ENCODE peak calls at places on chromosomes 13 and 19, in seven cellular contexts. E is left lung; Q is foreskin keratinocyte; W is CD8-positive, alpha-beta memory T cell; P is spleen; N is fibroblast of lung; I is ovary. H is an unnamed sample.

GRCh38 chr19:58575183-58576041 is 2.3 kb upstream of the MZF1 start:
- DNase-seq in E (peak), Q (peak), W (peak), P (peak), N (peak), I (peak), H (peak)

GRCh38 chr19:13347351-13347750 is 158.9 kb downstream of the CACNA1A start:
- DNase-seq in E (no peak), Q (no peak), W (no peak), P (no peak), N (no peak), I (no peak), H (no peak)

GRCh38 chr13:34502621-34503020 is 439.4 kb upstream of the NBEA start:
- DNase-seq in E (no peak), Q (no peak), W (no peak), P (no peak), N (no peak), I (no peak), H (no peak)

GRCh38 chr19:6687117-6687516 is 17.2 kb upstream of the TNFSF14 start:
- DNase-seq in E (no peak), Q (no peak), W (no peak), P (no peak), N (no peak), I (no peak), H (no peak)

GRCh38 chr19:19655051-19655594 is 8.4 kb downstream of the ATP13A1 start:
- DNase-seq in E (peak), Q (no peak), W (peak), P (peak), N (no peak), I (no peak), H (no peak)

GRCh38 chr19:46347985-46348384 is 1.1 kb downstream of the PPP5C start:
- DNase-seq in E (no peak), Q (no peak), W (no peak), P (no peak), N (no peak), I (no peak), H (no peak)

GRCh38 chr19:44722131-44723121 is 23.5 kb downstream of the CEACAM16 start:
- DNase-seq in E (no peak), Q (no peak), W (no peak), P (no peak), N (no peak), I (no peak), H (no peak)

GRCh38 chr19:32063601-32064000 is 281.8 kb upstream of the ZNF507 start:
- DNase-seq in E (no peak), Q (no peak), W (no peak), P (no peak), N (no peak), I (no peak), H (no peak)

GRCh38 chr13:98509271-98510155 is 67.4 kb downstream of the STK24 start:
- DNase-seq in E (no peak), Q (peak), W (no peak), P (no peak), N (peak), I (no peak), H (no peak)

GRCh38 chr13:21478881-21479808 is 20.0 kb upstream of the ZDHHC20 start:
- DNase-seq in E (no peak), Q (peak), W (peak), P (no peak), N (peak), I (no peak), H (peak)

GRCh38 chr19:13060964-13061927 is 41.4 kb downstream of the LYL1 start:
- DNase-seq in E (peak), Q (peak), W (peak), P (peak), N (peak), I (peak), H (peak)

GRCh38 chr13:112509190-112509589 is 78.8 kb downstream of the TUBGCP3 start:
- DNase-seq in E (no peak), Q (no peak), W (no peak), P (no peak), N (no peak), I (no peak), H (no peak)

GRCh38 chr13:30006246-30006645 is 155.8 kb upstream of the UBL3 start:
- DNase-seq in E (no peak), Q (no peak), W (no peak), P (no peak), N (no peak), I (no peak), H (no peak)

GRCh38 chr13:41577437-41577836 is 120.1 kb downstream of the RGCC start:
- DNase-seq in E (no peak), Q (no peak), W (no peak), P (no peak), N (peak), I (no peak), H (no peak)

GRCh38 chr19:34573226-34573864 is 91.8 kb downstream of the WTIP start:
- DNase-seq in E (no peak), Q (no peak), W (no peak), P (no peak), N (no peak), I (no peak), H (no peak)

GRCh38 chr13:29362849-29363604 is 232.5 kb downstream of the SLC7A1 start:
- DNase-seq in E (no peak), Q (peak), W (no peak), P (no peak), N (peak), I (no peak), H (peak)

GRCh38 chr13:36875431-36875830 is 44.6 kb downstream of the SMAD9 start:
- DNase-seq in E (no peak), Q (no peak), W (no peak), P (no peak), N (no peak), I (no peak), H (no peak)

GRCh38 chr19:18637644-18638630 is 1.1 kb downstream of the KLHL26 start:
- DNase-seq in E (no peak), Q (no peak), W (no peak), P (no peak), N (no peak), I (no peak), H (no peak)

GRCh38 chr19:44774614-44775013 is 3.1 kb upstream of the CBLC start:
- DNase-seq in E (no peak), Q (peak), W (no peak), P (no peak), N (no peak), I (no peak), H (no peak)

GRCh38 chr19:45235485-45235884 is 9.7 kb downstream of the EXOC3L2 start:
- DNase-seq in E (no peak), Q (no peak), W (no peak), P (no peak), N (no peak), I (no peak), H (no peak)

GRCh38 chr13:99307648-99308339 is 595 bp upstream of the GPR183 start:
- DNase-seq in E (no peak), Q (peak), W (peak), P (no peak), N (peak), I (no peak), H (no peak)

GRCh38 chr19:44356383-44357111 is at the start of gene ZNF112:
- DNase-seq in E (peak), Q (peak), W (no peak), P (peak), N (peak), I (peak), H (peak)

GRCh38 chr13:46577656-46578589 is 25.0 kb downstream of the LRCH1 start:
- DNase-seq in E (no peak), Q (no peak), W (no peak), P (no peak), N (no peak), I (no peak), H (no peak)

GRCh38 chr19:17576758-17577532 is 21.5 kb downstream of the COLGALT1 start:
- DNase-seq in E (peak), Q (peak), W (no peak), P (no peak), N (peak), I (peak), H (peak)

GRCh38 chr13:77836423-77836822 is 82.2 kb downstream of the EDNRB start:
- DNase-seq in E (no peak), Q (no peak), W (no peak), P (no peak), N (peak), I (no peak), H (no peak)

GRCh38 chr19:29371766-29372415 is 153.9 kb upstream of the VSTM2B start:
- DNase-seq in E (no peak), Q (no peak), W (no peak), P (peak), N (no peak), I (no peak), H (no peak)

GRCh38 chr13:113997845-113998751 is 24.2 kb upstream of the C13orf46 start:
- DNase-seq in E (peak), Q (no peak), W (no peak), P (peak), N (peak), I (peak), H (no peak)

GRCh38 chr19:45824041-45824471 is 8.9 kb upstream of the RSPH6A start:
- DNase-seq in E (peak), Q (peak), W (no peak), P (no peak), N (no peak), I (no peak), H (no peak)

GRCh38 chr13:106998664-106999063 is 430.7 kb upstream of the ARGLU1 start:
- DNase-seq in E (no peak), Q (no peak), W (no peak), P (no peak), N (no peak), I (no peak), H (no peak)

GRCh38 chr13:110382229-110382628 is 75.1 kb downstream of the COL4A2 start:
- DNase-seq in E (no peak), Q (peak), W (no peak), P (no peak), N (peak), I (no peak), H (no peak)

GRCh38 chr13:59391696-59392095 is 772.0 kb downstream of the DIAPH3 start:
- DNase-seq in E (no peak), Q (peak), W (peak), P (no peak), N (peak), I (no peak), H (peak)

GRCh38 chr19:18422530-18423191 is 3.5 kb downstream of the SSBP4 start:
- DNase-seq in E (peak), Q (no peak), W (peak), P (peak), N (no peak), I (peak), H (no peak)

GRCh38 chr13:26497991-26498423 is 59.5 kb upstream of the WASF3 start:
- DNase-seq in E (no peak), Q (peak), W (no peak), P (no peak), N (peak), I (no peak), H (no peak)

GRCh38 chr13:20945952-20946383 is 43.4 kb upstream of the XPO4 start:
- DNase-seq in E (peak), Q (no peak), W (no peak), P (no peak), N (no peak), I (no peak), H (peak)

GRCh38 chr13:70249332-70250064 is 141.2 kb upstream of the KLHL1 start:
- DNase-seq in E (no peak), Q (peak), W (no peak), P (no peak), N (peak), I (no peak), H (peak)

GRCh38 chr19:48122421-48122820 is 11.8 kb upstream of the PLA2G4C start:
- DNase-seq in E (no peak), Q (no peak), W (no peak), P (no peak), N (no peak), I (no peak), H (no peak)
- H3K27ac ChIP-seq in E (peak), Q (peak), W (no peak), P (peak), N (no peak), I (no peak), H (no peak)

DNA sequence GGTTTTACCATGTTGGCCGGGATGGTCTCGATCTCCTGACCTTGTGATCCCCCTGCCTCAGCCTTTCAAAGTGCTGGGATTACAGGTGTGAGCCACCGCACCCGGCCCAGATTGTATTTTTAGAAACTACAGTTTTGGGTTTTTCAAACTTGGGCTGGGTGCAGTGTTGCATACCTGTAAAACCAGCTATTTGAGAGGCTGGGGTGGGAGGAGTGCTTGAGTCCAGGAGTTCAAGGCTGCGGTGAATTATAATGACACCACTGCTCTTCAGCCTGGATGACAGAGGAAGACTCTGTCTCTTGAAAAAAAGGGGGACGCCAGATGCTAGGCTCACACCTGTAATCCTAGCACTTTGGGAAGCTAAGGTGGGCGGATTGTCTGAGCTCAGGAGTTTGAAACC is 4.2 kb downstream of the CHAF1A start:
- DNase-seq in E (peak), Q (no peak), W (no peak), P (no peak), N (no peak), I (no peak), H (no peak)
- H3K27ac ChIP-seq in E (no peak), Q (no peak), W (no peak), P (no peak), N (no peak), I (no peak), H (no peak)

GRCh38 chr19:47411101-47411500 is 8.2 kb downstream of the MEIS3 start:
- DNase-seq in E (peak), Q (no peak), W (no peak), P (no peak), N (peak), I (no peak), H (no peak)
- H3K27ac ChIP-seq in E (no peak), Q (no peak), W (no peak), P (no peak), N (no peak), I (no peak), H (no peak)

DNA sequence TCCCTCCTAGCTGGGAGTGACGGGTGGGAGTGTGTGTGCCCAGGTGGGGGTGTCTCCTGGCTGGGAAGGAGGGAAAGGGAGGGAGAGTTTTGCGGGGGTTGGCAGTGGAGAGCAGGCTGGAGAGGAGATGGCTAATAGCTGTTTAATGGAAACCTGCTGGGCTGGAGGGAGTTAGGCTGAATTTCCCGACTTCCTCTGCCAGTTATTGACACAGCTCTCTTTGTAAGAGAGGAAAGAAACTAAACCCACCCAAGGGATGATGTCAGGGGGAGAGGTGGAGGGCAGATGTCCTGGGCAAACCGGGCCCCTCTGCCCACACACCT is 10.2 kb upstream of the ILF3 start:
- DNase-seq in E (no peak), Q (no peak), W (no peak), P (no peak), N (no peak), I (no peak), H (no peak)
- H3K27ac ChIP-seq in E (peak), Q (no peak), W (no peak), P (peak), N (no peak), I (no peak), H (peak)

GRCh38 chr19:39384839-39385568 is 5.9 kb downstream of the PAF1 start:
- DNase-seq in E (no peak), Q (no peak), W (no peak), P (no peak), N (no peak), I (no peak), H (no peak)
- H3K27ac ChIP-seq in E (no peak), Q (no peak), W (no peak), P (peak), N (no peak), I (no peak), H (no peak)

GRCh38 chr19:54339646-54340358 is 840 bp upstream of the LILRA4 start:
- DNase-seq in E (no peak), Q (no peak), W (no peak), P (no peak), N (no peak), I (no peak), H (no peak)

GRCh38 chr19:54345938-54346386 is 7.0 kb upstream of the LILRA4 start:
- DNase-seq in E (no peak), Q (no peak), W (no peak), P (no peak), N (no peak), I (no peak), H (no peak)

GRCh38 chr19:54341295-54341694 is 2.3 kb upstream of the LILRA4 start:
- DNase-seq in E (no peak), Q (no peak), W (no peak), P (no peak), N (no peak), I (no peak), H (no peak)

GRCh38 chr19:54338521-54338920 is 441 bp downstream of the LILRA4 start:
- DNase-seq in E (no peak), Q (no peak), W (no peak), P (no peak), N (no peak), I (no peak), H (no peak)

DNA sequence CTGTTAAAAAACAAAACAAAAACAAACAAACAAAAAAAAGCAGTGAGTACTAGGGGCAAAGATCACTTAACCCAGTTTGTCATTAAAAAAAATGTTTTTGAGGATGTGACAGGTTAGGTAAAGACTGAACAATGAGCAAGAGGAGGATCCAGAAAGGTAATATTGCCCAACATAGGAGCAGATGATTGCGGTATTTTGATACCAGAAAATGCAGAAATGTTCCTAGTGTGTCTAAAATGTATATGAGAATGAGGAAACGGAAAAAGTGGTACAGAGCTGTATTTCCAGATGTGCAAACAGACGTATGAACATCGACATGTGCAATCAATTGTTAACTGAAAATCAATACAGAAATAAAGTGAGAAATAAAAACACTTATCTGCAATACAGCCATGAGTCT is 4.9 kb upstream of the LILRA4 start:
- DNase-seq in E (no peak), Q (no peak), W (no peak), P (no peak), N (no peak), I (no peak), H (no peak)
- H3K27ac ChIP-seq in E (no peak), Q (no peak), W (no peak), P (peak), N (no peak), I (no peak), H (no peak)

GRCh38 chr19:50567052-50567841 is 988 bp downstream of the LRRC4B start:
- DNase-seq in E (peak), Q (no peak), W (peak), P (no peak), N (no peak), I (no peak), H (peak)
- H3K27ac ChIP-seq in E (no peak), Q (no peak), W (no peak), P (no peak), N (no peak), I (no peak), H (no peak)